ENCODE peak calls at places on chromosome 4, in six cellular contexts. One of them, this sample, is unnamed.

GRCh38 chr4:30903493-30903892 is 183.3 kb downstream of the PCDH7 start:
- DNase-seq in H9: no peak
- DNase-seq in mesendoderm: no peak
- DNase-seq in H1: no peak
- DNase-seq in mesenchymal stem cell: peak; percentile 44
- DNase-seq in neuronal stem cell: no peak
- DNase-seq in this sample: peak; percentile 74

GRCh38 chr4:26542996-26543395 is 40.9 kb upstream of the TBC1D19 start:
- DNase-seq in H1: no peak
- DNase-seq in neuronal stem cell: no peak
- DNase-seq in mesenchymal stem cell: peak; percentile 21
- DNase-seq in H9: no peak
- DNase-seq in mesendoderm: no peak
- DNase-seq in this sample: peak; percentile 36

GRCh38 chr4:154503598-154503997 is 12.0 kb upstream of the DCHS2 start:
- DNase-seq in H9: no peak
- DNase-seq in mesendoderm: peak; percentile 67
- DNase-seq in mesenchymal stem cell: peak; percentile 20
- DNase-seq in neuronal stem cell: peak; percentile 23
- DNase-seq in H1: no peak
- DNase-seq in this sample: peak; percentile 5

GRCh38 chr4:38661371-38661770 is 2.6 kb upstream of the KLF3 start:
- DNase-seq in mesendoderm: no peak
- DNase-seq in H9: no peak
- DNase-seq in mesenchymal stem cell: no peak
- DNase-seq in H1: no peak
- DNase-seq in neuronal stem cell: no peak
- DNase-seq in this sample: no peak

GRCh38 chr4:86641516-86642090 is 47.5 kb downstream of the PTPN13 start:
- DNase-seq in H9: no peak
- DNase-seq in neuronal stem cell: no peak
- DNase-seq in mesendoderm: no peak
- DNase-seq in mesenchymal stem cell: no peak
- DNase-seq in H1: no peak
- DNase-seq in this sample: no peak

GRCh38 chr4:2395038-2395437 is 23.4 kb downstream of the ZFYVE28 start:
- DNase-seq in neuronal stem cell: no peak
- DNase-seq in H9: no peak
- DNase-seq in mesenchymal stem cell: no peak
- DNase-seq in H1: no peak
- DNase-seq in mesendoderm: no peak
- DNase-seq in this sample: peak; percentile 50

GRCh38 chr4:148116264-148116663 is 325.9 kb downstream of the NR3C2 start:
- DNase-seq in neuronal stem cell: no peak
- DNase-seq in mesenchymal stem cell: no peak
- DNase-seq in mesendoderm: no peak
- DNase-seq in H1: no peak
- DNase-seq in H9: no peak
- DNase-seq in this sample: peak; percentile 79

GRCh38 chr4:151227731-151228130 is 49.2 kb upstream of the PRSS48 start:
- DNase-seq in neuronal stem cell: no peak
- DNase-seq in H9: no peak
- DNase-seq in mesendoderm: peak; percentile 57
- DNase-seq in mesenchymal stem cell: peak; percentile 82
- DNase-seq in H1: no peak
- DNase-seq in this sample: peak; percentile 78

GRCh38 chr4:149518471-149518870 is 297.2 kb downstream of the IQCM start:
- DNase-seq in mesenchymal stem cell: no peak
- DNase-seq in H9: no peak
- DNase-seq in H1: no peak
- DNase-seq in neuronal stem cell: no peak
- DNase-seq in mesendoderm: no peak
- DNase-seq in this sample: no peak

GRCh38 chr4:84767163-84767562 is 184.2 kb downstream of the CDS1 start:
- DNase-seq in mesenchymal stem cell: no peak
- DNase-seq in H1: no peak
- DNase-seq in neuronal stem cell: no peak
- DNase-seq in H9: no peak
- DNase-seq in mesendoderm: no peak
- DNase-seq in this sample: no peak

GRCh38 chr4:27763830-27764525 is 903.3 kb downstream of the STIM2 start:
- DNase-seq in neuronal stem cell: no peak
- DNase-seq in H1: no peak
- DNase-seq in mesenchymal stem cell: no peak
- DNase-seq in mesendoderm: no peak
- DNase-seq in H9: no peak
- DNase-seq in this sample: no peak

GRCh38 chr4:53189011-53189410 is 176.8 kb downstream of the SCFD2 start:
- DNase-seq in neuronal stem cell: no peak
- DNase-seq in H9: no peak
- DNase-seq in mesendoderm: no peak
- DNase-seq in mesenchymal stem cell: peak; percentile 43
- DNase-seq in H1: no peak
- DNase-seq in this sample: peak; percentile 73

GRCh38 chr4:181479145-181479544 is 764.1 kb upstream of the TENM3 start:
- DNase-seq in mesenchymal stem cell: no peak
- DNase-seq in H1: no peak
- DNase-seq in neuronal stem cell: no peak
- DNase-seq in mesendoderm: peak; percentile 19
- DNase-seq in H9: no peak
- DNase-seq in this sample: no peak

GRCh38 chr4:107854326-107855030 is 29.7 kb downstream of the SGMS2 start:
- DNase-seq in H1: no peak
- DNase-seq in H9: no peak
- DNase-seq in mesenchymal stem cell: peak; percentile 37
- DNase-seq in mesendoderm: no peak
- DNase-seq in neuronal stem cell: no peak
- DNase-seq in this sample: peak; percentile 14

GRCh38 chr4:29553842-29554241 is 1166.3 kb upstream of the PCDH7 start:
- DNase-seq in H1: no peak
- DNase-seq in mesenchymal stem cell: no peak
- DNase-seq in H9: no peak
- DNase-seq in mesendoderm: no peak
- DNase-seq in neuronal stem cell: no peak
- DNase-seq in this sample: no peak

GRCh38 chr4:109947457-109947856 is 34.8 kb downstream of the EGF start:
- DNase-seq in mesenchymal stem cell: no peak
- DNase-seq in H9: no peak
- DNase-seq in mesendoderm: no peak
- DNase-seq in H1: no peak
- DNase-seq in neuronal stem cell: no peak
- DNase-seq in this sample: peak; percentile 30

GRCh38 chr4:146458594-146458993 is 63.1 kb downstream of the SLC10A7 start:
- DNase-seq in H9: no peak
- DNase-seq in mesenchymal stem cell: no peak
- DNase-seq in neuronal stem cell: no peak
- DNase-seq in H1: no peak
- DNase-seq in mesendoderm: no peak
- DNase-seq in this sample: no peak

GRCh38 chr4:67535280-67535840 is 9.9 kb downstream of the CENPC start:
- DNase-seq in H9: no peak
- DNase-seq in mesendoderm: no peak
- DNase-seq in neuronal stem cell: no peak
- DNase-seq in mesenchymal stem cell: no peak
- DNase-seq in H1: no peak
- DNase-seq in this sample: no peak

GRCh38 chr4:7193040-7193958 is 961 bp downstream of the SORCS2 start:
- DNase-seq in mesenchymal stem cell: no peak
- DNase-seq in H9: peak; percentile 40
- DNase-seq in neuronal stem cell: no peak
- DNase-seq in mesendoderm: peak; percentile 24
- DNase-seq in H1: no peak
- DNase-seq in this sample: no peak

GRCh38 chr4:182925298-182925738 is 8.1 kb upstream of the DCTD start:
- DNase-seq in H9: peak; percentile 91
- DNase-seq in mesenchymal stem cell: peak; percentile 71
- DNase-seq in H1: peak; percentile 69
- DNase-seq in mesendoderm: peak; percentile 96
- DNase-seq in neuronal stem cell: peak; percentile 33
- DNase-seq in this sample: peak; percentile 84

GRCh38 chr4:6999172-7000086 is 43.7 kb upstream of the TADA2B start:
- DNase-seq in H1: no peak
- DNase-seq in mesendoderm: peak; percentile 56
- DNase-seq in neuronal stem cell: no peak
- DNase-seq in H9: no peak
- DNase-seq in mesenchymal stem cell: no peak
- DNase-seq in this sample: no peak

GRCh38 chr4:140152015-140152703 is 1.8 kb downstream of the MAML3 start:
- DNase-seq in mesendoderm: peak; percentile 71
- DNase-seq in H1: peak; percentile 52
- DNase-seq in H9: no peak
- DNase-seq in mesenchymal stem cell: peak; percentile 24
- DNase-seq in neuronal stem cell: peak; percentile 43
- DNase-seq in this sample: no peak

GRCh38 chr4:168736831-168737230 is 240.0 kb downstream of the PALLD start:
- DNase-seq in neuronal stem cell: no peak
- DNase-seq in mesendoderm: no peak
- DNase-seq in mesenchymal stem cell: no peak
- DNase-seq in H9: no peak
- DNase-seq in H1: no peak
- DNase-seq in this sample: no peak

GRCh38 chr4:158299459-158300007 is 89.2 kb downstream of the TMEM144 start:
- DNase-seq in neuronal stem cell: no peak
- DNase-seq in mesendoderm: no peak
- DNase-seq in H9: no peak
- DNase-seq in mesenchymal stem cell: no peak
- DNase-seq in H1: no peak
- DNase-seq in this sample: no peak

GRCh38 chr4:19575959-19576358 is 675.7 kb upstream of the SLIT2 start:
- DNase-seq in H1: no peak
- DNase-seq in H9: no peak
- DNase-seq in mesenchymal stem cell: no peak
- DNase-seq in neuronal stem cell: no peak
- DNase-seq in mesendoderm: no peak
- DNase-seq in this sample: no peak

GRCh38 chr4:15291133-15291532 is 136.7 kb upstream of the C1QTNF7 start:
- DNase-seq in H1: no peak
- DNase-seq in mesenchymal stem cell: peak; percentile 33
- DNase-seq in neuronal stem cell: no peak
- DNase-seq in mesendoderm: no peak
- DNase-seq in H9: no peak
- DNase-seq in this sample: no peak

GRCh38 chr4:86653237-86653865 is 59.2 kb downstream of the PTPN13 start:
- DNase-seq in neuronal stem cell: no peak
- DNase-seq in H1: peak; percentile 73
- DNase-seq in mesendoderm: peak; percentile 34
- DNase-seq in H9: no peak
- DNase-seq in mesenchymal stem cell: no peak
- DNase-seq in this sample: no peak

GRCh38 chr4:8939160-8939855 is 67.7 kb upstream of the HMX1 start:
- DNase-seq in H1: no peak
- DNase-seq in mesendoderm: no peak
- DNase-seq in mesenchymal stem cell: no peak
- DNase-seq in neuronal stem cell: no peak
- DNase-seq in H9: no peak
- DNase-seq in this sample: no peak
- H2BK15ac ChIP-seq in H1: no peak overlapping the region
- H2BK15ac ChIP-seq in mesendoderm: no peak overlapping the region
- H2BK15ac ChIP-seq in mesenchymal stem cell: no peak overlapping the region
- H2BK15ac ChIP-seq in neuronal stem cell: peak overlapping the region; percentile 22
- H2BK15ac ChIP-seq in H9: no peak overlapping the region
- H2BK15ac ChIP-seq in this sample: no peak overlapping the region

DNA sequence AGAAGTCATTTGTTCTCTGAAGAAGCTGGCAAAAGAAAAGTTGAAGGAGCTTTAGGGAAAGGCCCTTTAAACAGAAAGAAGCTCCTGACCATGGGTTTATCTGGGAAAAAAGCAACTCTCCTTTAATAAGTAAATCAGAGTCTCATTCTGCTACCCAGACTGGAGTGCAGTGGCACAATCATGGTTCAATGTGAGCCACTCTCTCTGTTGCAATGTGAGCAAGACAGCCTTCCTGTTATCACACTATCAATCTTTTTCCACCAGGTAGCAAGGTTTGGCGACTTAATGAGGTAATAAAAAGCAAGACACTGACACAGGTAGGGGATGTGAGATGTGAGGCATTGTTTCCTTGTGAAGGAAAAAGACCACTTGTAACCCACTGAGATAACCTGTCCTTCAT is 111.3 kb downstream of the SYNPO2 start:
- DNase-seq in H1: no peak
- DNase-seq in H9: no peak
- DNase-seq in neuronal stem cell: no peak
- DNase-seq in mesendoderm: no peak
- DNase-seq in mesenchymal stem cell: no peak
- DNase-seq in this sample: no peak
- H3K9ac ChIP-seq in H1: no peak overlapping the region
- H3K9ac ChIP-seq in H9: no peak overlapping the region
- H3K9ac ChIP-seq in neuronal stem cell: no peak overlapping the region
- H3K9ac ChIP-seq in mesendoderm: no peak overlapping the region
- H3K9ac ChIP-seq in mesenchymal stem cell: no peak overlapping the region
- H3K9ac ChIP-seq in this sample: peak overlapping the region; percentile 62

GRCh38 chr4:153394945-153395344 is 50.5 kb downstream of the MND1 start:
- DNase-seq in mesendoderm: no peak
- DNase-seq in H1: no peak
- DNase-seq in H9: no peak
- DNase-seq in mesenchymal stem cell: no peak
- DNase-seq in neuronal stem cell: no peak
- DNase-seq in this sample: peak; percentile 32

GRCh38 chr4:153399358-153399757 is 54.9 kb downstream of the MND1 start:
- DNase-seq in H1: no peak
- DNase-seq in mesenchymal stem cell: no peak
- DNase-seq in neuronal stem cell: no peak
- DNase-seq in mesendoderm: no peak
- DNase-seq in H9: no peak
- DNase-seq in this sample: no peak

GRCh38 chr4:153401501-153401900 is 57.0 kb downstream of the MND1 start:
- DNase-seq in H1: no peak
- DNase-seq in H9: no peak
- DNase-seq in mesenchymal stem cell: no peak
- DNase-seq in neuronal stem cell: no peak
- DNase-seq in mesendoderm: no peak
- DNase-seq in this sample: no peak

GRCh38 chr4:153402366-153402765 is 57.9 kb downstream of the MND1 start:
- DNase-seq in neuronal stem cell: no peak
- DNase-seq in mesendoderm: no peak
- DNase-seq in mesenchymal stem cell: peak; percentile 67
- DNase-seq in H9: no peak
- DNase-seq in H1: no peak
- DNase-seq in this sample: no peak

DNA sequence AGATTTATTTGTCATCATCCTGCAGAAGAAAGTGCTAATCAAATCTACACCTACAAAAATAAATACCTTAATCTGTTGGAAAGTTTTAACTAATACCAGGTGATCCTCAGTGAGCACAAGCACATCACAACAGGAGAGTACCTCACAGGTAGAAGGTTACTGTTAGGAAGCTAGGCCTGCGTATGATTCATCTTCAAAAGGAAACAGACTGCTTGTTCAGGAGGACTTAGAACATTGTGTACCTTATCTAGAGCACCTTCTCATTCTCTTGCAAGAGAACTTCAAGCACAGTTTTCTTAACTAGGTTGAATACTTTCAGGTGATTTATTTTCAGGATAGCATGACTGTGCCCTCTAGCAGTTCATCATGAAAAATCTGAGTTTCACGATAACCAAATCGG is 54.2 kb downstream of the MND1 start:
- DNase-seq in H9: no peak
- DNase-seq in H1: no peak
- DNase-seq in mesenchymal stem cell: no peak
- DNase-seq in neuronal stem cell: no peak
- DNase-seq in mesendoderm: no peak
- DNase-seq in this sample: no peak
- H2BK15ac ChIP-seq in H9: no peak overlapping the region
- H2BK15ac ChIP-seq in H1: no peak overlapping the region
- H2BK15ac ChIP-seq in mesenchymal stem cell: no peak overlapping the region
- H2BK15ac ChIP-seq in neuronal stem cell: no peak overlapping the region
- H2BK15ac ChIP-seq in mesendoderm: no peak overlapping the region
- H2BK15ac ChIP-seq in this sample: no peak overlapping the region

GRCh38 chr4:726235-726787 is 20.7 kb downstream of the PCGF3 start:
- DNase-seq in H9: no peak
- DNase-seq in H1: no peak
- DNase-seq in mesenchymal stem cell: peak; percentile 43
- DNase-seq in mesendoderm: no peak
- DNase-seq in neuronal stem cell: no peak
- DNase-seq in this sample: peak; percentile 44
- H3K9ac ChIP-seq in H9: no peak overlapping the region
- H3K9ac ChIP-seq in H1: no peak overlapping the region
- H3K9ac ChIP-seq in mesenchymal stem cell: peak overlapping the region; percentile 64
- H3K9ac ChIP-seq in mesendoderm: no peak overlapping the region
- H3K9ac ChIP-seq in neuronal stem cell: no peak overlapping the region
- H3K9ac ChIP-seq in this sample: no peak overlapping the region